ENCODE peak calls at places on chromosome 11, in eight cellular contexts. Y, A, E, Z, Q, G, J and L are unnamed samples.

GRCh38 chr11:35629914-35630313 is 11.7 kb downstream of the FJX1 start:
- DNase-seq in J (peak), Y (peak), Z (no peak), G (no peak), E (no peak), A (peak), Q (no peak), L (peak)

GRCh38 chr11:72864692-72865655 is 50.8 kb downstream of the ATG16L2 start:
- DNase-seq in Z (no peak), Q (no peak), E (no peak), Y (peak), G (no peak), J (peak), A (no peak), L (no peak)

GRCh38 chr11:34114014-34114413 is 8.6 kb downstream of the NAT10 start:
- DNase-seq in G (no peak), Q (no peak), Y (no peak), A (no peak), E (no peak), J (no peak), Z (no peak), L (no peak)

GRCh38 chr11:74948546-74948897 is 369 bp downstream of the XRRA1 start:
- DNase-seq in Y (no peak), E (no peak), Q (no peak), J (peak), Z (no peak), A (peak), G (no peak), L (no peak)

GRCh38 chr11:11577246-11577855 is 44.5 kb downstream of the GALNT18 start:
- DNase-seq in Z (no peak), A (no peak), Q (no peak), E (no peak), J (peak), Y (no peak), G (no peak), L (no peak)

GRCh38 chr11:117187799-117188481 is 9.4 kb downstream of the SIDT2 start:
- DNase-seq in Z (no peak), J (no peak), Q (peak), A (no peak), Y (no peak), E (no peak), G (peak), L (no peak)

GRCh38 chr11:121328967-121329653 is 36.5 kb downstream of the SC5D start:
- DNase-seq in Z (peak), A (no peak), Y (no peak), E (no peak), Q (no peak), G (no peak), J (peak), L (no peak)

GRCh38 chr11:77375114-77375513 is 73.6 kb upstream of the GDPD4 start:
- DNase-seq in E (no peak), G (no peak), Q (no peak), J (peak), Z (no peak), A (no peak), Y (no peak), L (no peak)

GRCh38 chr11:13955971-13956421 is 6.5 kb upstream of the SPON1 start:
- DNase-seq in Y (peak), Q (peak), A (peak), J (peak), Z (peak), E (peak), G (peak), L (peak)

GRCh38 chr11:68528630-68529029 is 68.1 kb downstream of the PPP6R3 start:
- DNase-seq in E (no peak), J (no peak), Y (no peak), Z (no peak), G (no peak), Q (no peak), A (no peak), L (no peak)

GRCh38 chr11:114079406-114080072 is 20.0 kb downstream of the ZBTB16 start:
- DNase-seq in J (no peak), Y (no peak), G (no peak), Q (no peak), A (no peak), E (no peak), Z (no peak), L (no peak)

GRCh38 chr11:117814766-117815261 is 9.7 kb downstream of the FXYD2 start:
- DNase-seq in Q (peak), J (no peak), Y (no peak), E (peak), G (peak), Z (peak), A (peak), L (peak)

GRCh38 chr11:76296731-76297130 is 84.2 kb downstream of the THAP12 start:
- DNase-seq in Q (no peak), Z (no peak), G (no peak), E (no peak), Y (no peak), A (no peak), J (no peak), L (no peak)

GRCh38 chr11:61281581-61282250 is 13.4 kb downstream of the VWCE start:
- DNase-seq in Q (no peak), Z (peak), Y (peak), G (no peak), E (peak), A (peak), J (peak), L (peak)